ENCODE peak calls at places on chromosomes 12 and 14, in ten cellular contexts. M, P, B, V, U, Z, K, D, R and C are unnamed samples.

GRCh38 chr14:90452366-90452765 is 55.5 kb downstream of the CALM1 start:
- DNase-seq in M (no peak), P (no peak), B (no peak), V (no peak), U (no peak), Z (no peak), K (no peak), D (no peak), R (no peak), C (no peak)

GRCh38 chr14:63941023-63941422 is 88.2 kb downstream of the SYNE2 start:
- DNase-seq in M (no peak), P (no peak), B (no peak), V (no peak), U (no peak), Z (no peak), K (no peak), D (no peak), R (no peak), C (no peak)

GRCh38 chr12:109271418-109271817 is 37.7 kb downstream of the FOXN4 start:
- DNase-seq in M (no peak), P (no peak), B (no peak), V (no peak), U (no peak), Z (no peak), K (no peak), D (no peak), R (no peak), C (no peak)

GRCh38 chr12:58873496-58873895 is 46.8 kb downstream of the LRIG3 start:
- DNase-seq in M (no peak), P (peak; percentile 12), B (no peak), V (no peak), U (no peak), Z (no peak), K (no peak), D (no peak), R (no peak), C (no peak)

GRCh38 chr14:90645842-90646443 is 170.3 kb downstream of the TTC7B start:
- DNase-seq in M (peak; percentile 30), P (peak; percentile 23), B (no peak), V (peak; percentile 80), U (peak; percentile 43), Z (no peak), K (no peak), D (peak; percentile 63), R (no peak), C (peak; percentile 94)

GRCh38 chr12:116677202-116677651 is 60.6 kb downstream of the SPRING1 start:
- DNase-seq in M (no peak), P (no peak), B (no peak), V (no peak), U (no peak), Z (no peak), K (no peak), D (no peak), R (no peak), C (no peak)

GRCh38 chr14:88299865-88300264 is 23.2 kb downstream of the KCNK10 start:
- DNase-seq in M (no peak), P (no peak), B (no peak), V (peak; percentile 3), U (no peak), Z (no peak), K (no peak), D (no peak), R (no peak), C (no peak)

GRCh38 chr12:58741226-58741625 is 179.1 kb downstream of the LRIG3 start:
- DNase-seq in M (no peak), P (no peak), B (no peak), V (no peak), U (no peak), Z (no peak), K (no peak), D (no peak), R (no peak), C (no peak)

GRCh38 chr12:47139010-47139681 is 59.4 kb upstream of the AMIGO2 start:
- DNase-seq in M (no peak), P (no peak), B (no peak), V (no peak), U (no peak), Z (no peak), K (no peak), D (no peak), R (no peak), C (no peak)

GRCh38 chr14:75861161-75861621 is 120.6 kb downstream of the TGFB3 start:
- DNase-seq in M (no peak), P (peak; percentile 49), B (no peak), V (no peak), U (no peak), Z (no peak), K (no peak), D (no peak), R (no peak), C (no peak)

GRCh38 chr12:15597125-15597830 is 191.9 kb downstream of the EPS8 start:
- DNase-seq in M (no peak), P (no peak), B (no peak), V (no peak), U (no peak), Z (no peak), K (no peak), D (no peak), R (no peak), C (no peak)

GRCh38 chr12:52791271-52792184 is 4.4 kb downstream of the KRT3 start:
- DNase-seq in M (no peak), P (no peak), B (no peak), V (no peak), U (no peak), Z (no peak), K (no peak), D (no peak), R (no peak), C (no peak)

GRCh38 chr12:54565658-54566552 is 16.5 kb downstream of the PDE1B start:
- DNase-seq in M (no peak), P (no peak), B (no peak), V (no peak), U (no peak), Z (no peak), K (no peak), D (no peak), R (no peak), C (no peak)

GRCh38 chr12:24083787-24084186 is 134.3 kb upstream of the SOX5 start:
- DNase-seq in M (no peak), P (no peak), B (no peak), V (no peak), U (no peak), Z (no peak), K (no peak), D (no peak), R (no peak), C (no peak)

DNA sequence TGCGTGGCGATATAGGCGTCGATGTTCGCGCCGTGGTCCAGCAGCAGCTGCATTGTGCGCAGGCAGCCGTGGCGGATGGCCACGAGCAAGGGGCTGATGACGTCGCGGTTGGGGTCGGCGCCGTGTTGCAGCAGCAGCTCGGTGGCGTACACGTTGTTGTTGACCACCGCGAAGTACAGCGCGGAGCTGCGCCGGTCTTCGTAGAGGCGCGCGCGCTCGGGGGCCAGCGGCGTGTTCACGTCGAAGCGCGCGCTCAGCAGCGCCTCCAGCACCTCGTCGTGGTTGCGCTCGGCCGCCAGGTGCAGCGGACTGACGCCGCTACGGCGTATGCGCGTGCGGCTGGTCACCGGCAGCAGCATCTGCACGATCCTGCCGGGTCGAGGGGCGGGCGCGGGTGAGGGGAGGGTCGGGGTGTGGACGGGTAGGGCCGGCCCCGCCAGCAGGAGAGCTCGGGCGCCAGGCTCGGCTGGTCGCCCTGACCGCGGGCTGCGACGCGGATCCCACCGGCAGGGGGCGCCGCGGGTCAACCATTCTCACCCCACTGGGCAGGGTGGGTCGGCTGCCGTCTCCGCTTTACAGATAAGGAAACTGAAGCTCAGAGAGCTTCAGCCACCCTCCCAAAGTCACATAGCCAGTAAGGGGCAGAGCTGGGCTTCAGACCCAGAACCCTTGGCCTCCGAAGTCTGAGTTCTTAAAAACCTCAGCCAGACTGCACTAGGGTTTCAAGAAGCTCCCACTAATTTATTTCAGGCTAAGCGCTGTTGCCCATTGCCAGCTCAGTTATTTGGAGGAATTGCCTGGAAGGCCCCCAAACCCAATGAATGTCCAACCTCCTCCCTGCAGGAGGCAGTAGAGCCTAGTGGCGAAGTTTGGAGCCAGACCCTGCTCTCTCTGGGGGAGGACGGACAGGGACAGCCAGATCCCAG is 12.4 kb downstream of the FAM181A start:
- DNase-seq in M (peak; percentile 53), P (peak; percentile 61), B (peak; percentile 95), V (peak; percentile 78), U (peak; percentile 72), Z (peak; percentile 90), K (peak; percentile 77), D (peak; percentile 82), R (no peak), C (no peak)
- H3K27ac ChIP-seq in M (no peak overlapping the region), P (no peak overlapping the region), B (peak overlapping the region; percentile 37), V (no peak overlapping the region), U (peak overlapping the region; percentile 97), Z (peak overlapping the region; percentile 15), K (no peak overlapping the region), D (peak overlapping the region; percentile 98), R (peak overlapping the region; percentile 82), C (no peak overlapping the region)

DNA sequence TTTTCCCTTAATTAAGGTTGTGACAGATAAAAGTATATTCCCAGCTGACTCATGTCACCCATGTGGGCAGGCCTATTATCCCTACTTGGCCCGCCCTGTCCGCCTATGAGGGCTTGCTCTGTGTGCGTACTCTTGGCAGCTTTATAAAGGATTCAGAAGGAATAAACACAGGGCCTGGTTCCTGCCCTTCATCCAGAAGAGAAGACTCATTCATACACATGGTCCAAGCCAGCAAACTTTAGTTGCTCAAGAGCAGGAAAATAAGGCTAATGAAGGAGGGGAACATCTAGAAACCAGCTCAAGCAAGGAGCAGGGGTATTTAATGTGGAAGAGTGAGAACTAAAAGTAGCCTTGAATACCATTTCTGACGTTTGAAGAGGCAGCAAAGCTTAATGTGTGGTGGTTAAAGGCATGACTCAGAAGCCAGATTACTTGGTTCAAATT is 141.9 kb downstream of the CRADD start:
- DNase-seq in M (no peak), P (no peak), B (no peak), V (no peak), U (no peak), Z (no peak), K (peak; percentile 55), D (peak; percentile 64), R (no peak), C (no peak)
- H3K27ac ChIP-seq in M (no peak overlapping the region), P (peak overlapping the region; percentile 5), B (no peak overlapping the region), V (no peak overlapping the region), U (no peak overlapping the region), Z (peak overlapping the region; percentile 62), K (peak overlapping the region; percentile 95), D (peak overlapping the region; percentile 6), R (peak overlapping the region; percentile 16), C (no peak overlapping the region)

GRCh38 chr14:35932659-35933159 is 106.6 kb downstream of the BRMS1L start:
- DNase-seq in M (no peak), P (no peak), B (no peak), V (no peak), U (no peak), Z (no peak), K (no peak), D (no peak), R (no peak), C (no peak)
- H3K27ac ChIP-seq in M (no peak overlapping the region), P (no peak overlapping the region), B (no peak overlapping the region), V (no peak overlapping the region), U (no peak overlapping the region), Z (no peak overlapping the region), K (no peak overlapping the region), D (no peak overlapping the region), R (no peak overlapping the region), C (no peak overlapping the region)

GRCh38 chr14:103404032-103404918 is 19.1 kb downstream of the MARK3 start:
- DNase-seq in M (peak; percentile 23), P (no peak), B (no peak), V (no peak), U (no peak), Z (no peak), K (no peak), D (no peak), R (no peak), C (no peak)
- H3K27ac ChIP-seq in M (no peak overlapping the region), P (no peak overlapping the region), B (no peak overlapping the region), V (no peak overlapping the region), U (peak overlapping the region; percentile 67), Z (peak overlapping the region; percentile 35), K (peak overlapping the region; percentile 92), D (peak overlapping the region; percentile 43), R (no peak overlapping the region), C (peak overlapping the region; percentile 63)